ENCODE peak calls at places on chromosomes 13 and 19, in seven cellular contexts. One of them, this sample, is unnamed.
A peak's percentile ranks its signal among the peaks of the same experiment; 100 is the strongest.

GRCh38 chr13:98265669-98266551 is 88.8 kb upstream of the RNF113B start:
- DNase-seq in SK-N-SH: no peak
- DNase-seq in tibial nerve: peak; percentile 26
- DNase-seq in fibroblast of lung: peak; percentile 65
- DNase-seq in heart right ventricle: no peak
- DNase-seq in right lobe of liver: peak; percentile 94
- DNase-seq in pancreas: peak; percentile 70
- DNase-seq in this sample: no peak

GRCh38 chr19:16379521-16380313 is 55.1 kb downstream of the KLF2 start:
- DNase-seq in SK-N-SH: no peak
- DNase-seq in tibial nerve: no peak
- DNase-seq in fibroblast of lung: no peak
- DNase-seq in heart right ventricle: no peak
- DNase-seq in right lobe of liver: no peak
- DNase-seq in pancreas: no peak
- DNase-seq in this sample: no peak

GRCh38 chr13:44191504-44192171 is 182.0 kb upstream of the SERP2 start:
- DNase-seq in SK-N-SH: peak; percentile 58
- DNase-seq in tibial nerve: no peak
- DNase-seq in fibroblast of lung: peak; percentile 91
- DNase-seq in heart right ventricle: peak; percentile 71
- DNase-seq in right lobe of liver: peak; percentile 54
- DNase-seq in pancreas: no peak
- DNase-seq in this sample: no peak

GRCh38 chr13:73708393-73708985 is 425.7 kb downstream of the KLF12 start:
- DNase-seq in SK-N-SH: peak; percentile 54
- DNase-seq in tibial nerve: peak; percentile 17
- DNase-seq in fibroblast of lung: peak; percentile 80
- DNase-seq in heart right ventricle: peak; percentile 38
- DNase-seq in right lobe of liver: no peak
- DNase-seq in pancreas: no peak
- DNase-seq in this sample: peak; percentile 56

GRCh38 chr19:3969435-3970312 is 1.2 kb downstream of the DAPK3 start:
- DNase-seq in SK-N-SH: no peak
- DNase-seq in tibial nerve: no peak
- DNase-seq in fibroblast of lung: peak; percentile 68
- DNase-seq in heart right ventricle: peak; percentile 60
- DNase-seq in right lobe of liver: no peak
- DNase-seq in pancreas: peak; percentile 56
- DNase-seq in this sample: no peak

GRCh38 chr13:53136554-53136953 is 107.9 kb downstream of the OLFM4 start:
- DNase-seq in SK-N-SH: no peak
- DNase-seq in tibial nerve: no peak
- DNase-seq in fibroblast of lung: no peak
- DNase-seq in heart right ventricle: no peak
- DNase-seq in right lobe of liver: no peak
- DNase-seq in pancreas: no peak
- DNase-seq in this sample: no peak

GRCh38 chr13:71240906-71241305 is 626.1 kb downstream of the DACH1 start:
- DNase-seq in SK-N-SH: peak; percentile 35
- DNase-seq in tibial nerve: no peak
- DNase-seq in fibroblast of lung: peak; percentile 59
- DNase-seq in heart right ventricle: no peak
- DNase-seq in right lobe of liver: no peak
- DNase-seq in pancreas: no peak
- DNase-seq in this sample: no peak

GRCh38 chr13:36767276-36767675 is 51.7 kb upstream of the RFXAP start:
- DNase-seq in SK-N-SH: no peak
- DNase-seq in tibial nerve: no peak
- DNase-seq in fibroblast of lung: no peak
- DNase-seq in heart right ventricle: no peak
- DNase-seq in right lobe of liver: no peak
- DNase-seq in pancreas: no peak
- DNase-seq in this sample: no peak

GRCh38 chr19:44912854-44913253 is 1.6 kb upstream of the APOC1 start:
- DNase-seq in SK-N-SH: no peak
- DNase-seq in tibial nerve: no peak
- DNase-seq in fibroblast of lung: peak; percentile 55
- DNase-seq in heart right ventricle: no peak
- DNase-seq in right lobe of liver: peak; percentile 98
- DNase-seq in pancreas: no peak
- DNase-seq in this sample: no peak

GRCh38 chr19:43984687-43985000 is 656 bp downstream of the ZNF155 start:
- DNase-seq in SK-N-SH: peak; percentile 41
- DNase-seq in tibial nerve: no peak
- DNase-seq in fibroblast of lung: no peak
- DNase-seq in heart right ventricle: peak; percentile 24
- DNase-seq in right lobe of liver: no peak
- DNase-seq in pancreas: peak; percentile 18
- DNase-seq in this sample: no peak

GRCh38 chr19:35436477-35437141 is 11.4 kb upstream of the FFAR2 start:
- DNase-seq in SK-N-SH: no peak
- DNase-seq in tibial nerve: no peak
- DNase-seq in fibroblast of lung: peak; percentile 63
- DNase-seq in heart right ventricle: peak; percentile 26
- DNase-seq in right lobe of liver: no peak
- DNase-seq in pancreas: peak; percentile 46
- DNase-seq in this sample: no peak

GRCh38 chr13:56720841-56721240 is 419.9 kb upstream of the PRR20A start:
- DNase-seq in SK-N-SH: no peak
- DNase-seq in tibial nerve: no peak
- DNase-seq in fibroblast of lung: no peak
- DNase-seq in heart right ventricle: no peak
- DNase-seq in right lobe of liver: no peak
- DNase-seq in pancreas: no peak
- DNase-seq in this sample: no peak

GRCh38 chr13:45278096-45278645 is 62.8 kb downstream of the TPT1 start:
- DNase-seq in SK-N-SH: no peak
- DNase-seq in tibial nerve: no peak
- DNase-seq in fibroblast of lung: peak; percentile 16
- DNase-seq in heart right ventricle: no peak
- DNase-seq in right lobe of liver: no peak
- DNase-seq in pancreas: no peak
- DNase-seq in this sample: no peak

GRCh38 chr19:17282488-17283256 is 971 bp downstream of the ANKLE1 start:
- DNase-seq in SK-N-SH: peak; percentile 94
- DNase-seq in tibial nerve: peak; percentile 67
- DNase-seq in fibroblast of lung: peak; percentile 71
- DNase-seq in heart right ventricle: peak; percentile 78
- DNase-seq in right lobe of liver: peak; percentile 86
- DNase-seq in pancreas: peak; percentile 87
- DNase-seq in this sample: peak; percentile 74

GRCh38 chr19:49064768-49065611 is at the start of gene NTF4:
- DNase-seq in SK-N-SH: peak; percentile 88
- DNase-seq in tibial nerve: no peak
- DNase-seq in fibroblast of lung: no peak
- DNase-seq in heart right ventricle: no peak
- DNase-seq in right lobe of liver: no peak
- DNase-seq in pancreas: peak; percentile 51
- DNase-seq in this sample: no peak

GRCh38 chr13:19960673-19961015 is 2.1 kb downstream of the ZMYM2 start:
- DNase-seq in SK-N-SH: no peak
- DNase-seq in tibial nerve: no peak
- DNase-seq in fibroblast of lung: no peak
- DNase-seq in heart right ventricle: no peak
- DNase-seq in right lobe of liver: no peak
- DNase-seq in pancreas: no peak
- DNase-seq in this sample: no peak

GRCh38 chr19:10887616-10888367 is 16.4 kb downstream of the CARM1 start:
- DNase-seq in SK-N-SH: no peak
- DNase-seq in tibial nerve: no peak
- DNase-seq in fibroblast of lung: no peak
- DNase-seq in heart right ventricle: no peak
- DNase-seq in right lobe of liver: no peak
- DNase-seq in pancreas: no peak
- DNase-seq in this sample: no peak

GRCh38 chr19:53992211-53992610 is 774 bp downstream of the CACNG6 start:
- DNase-seq in SK-N-SH: no peak
- DNase-seq in tibial nerve: no peak
- DNase-seq in fibroblast of lung: no peak
- DNase-seq in heart right ventricle: no peak
- DNase-seq in right lobe of liver: no peak
- DNase-seq in pancreas: no peak
- DNase-seq in this sample: no peak

GRCh38 chr13:77737583-77738200 is 40.2 kb downstream of the SLAIN1 start:
- DNase-seq in SK-N-SH: no peak
- DNase-seq in tibial nerve: no peak
- DNase-seq in fibroblast of lung: no peak
- DNase-seq in heart right ventricle: no peak
- DNase-seq in right lobe of liver: no peak
- DNase-seq in pancreas: no peak
- DNase-seq in this sample: no peak

GRCh38 chr19:29497686-29498436 is 27.9 kb upstream of the VSTM2B start:
- DNase-seq in SK-N-SH: no peak
- DNase-seq in tibial nerve: no peak
- DNase-seq in fibroblast of lung: no peak
- DNase-seq in heart right ventricle: no peak
- DNase-seq in right lobe of liver: no peak
- DNase-seq in pancreas: no peak
- DNase-seq in this sample: no peak

GRCh38 chr13:42720116-42720857 is 61.1 kb upstream of the FAM216B start:
- DNase-seq in SK-N-SH: no peak
- DNase-seq in tibial nerve: no peak
- DNase-seq in fibroblast of lung: peak; percentile 100
- DNase-seq in heart right ventricle: no peak
- DNase-seq in right lobe of liver: no peak
- DNase-seq in pancreas: no peak
- DNase-seq in this sample: no peak

GRCh38 chr19:4633140-4633967 is 6.0 kb upstream of the TNFAIP8L1 start:
- DNase-seq in SK-N-SH: peak; percentile 73
- DNase-seq in tibial nerve: no peak
- DNase-seq in fibroblast of lung: peak; percentile 68
- DNase-seq in heart right ventricle: peak; percentile 53
- DNase-seq in right lobe of liver: peak; percentile 74
- DNase-seq in pancreas: peak; percentile 68
- DNase-seq in this sample: peak; percentile 34

GRCh38 chr13:25987987-25988386 is 63.8 kb downstream of the SHISA2 start:
- DNase-seq in SK-N-SH: no peak
- DNase-seq in tibial nerve: no peak
- DNase-seq in fibroblast of lung: no peak
- DNase-seq in heart right ventricle: no peak
- DNase-seq in right lobe of liver: no peak
- DNase-seq in pancreas: no peak
- DNase-seq in this sample: no peak

GRCh38 chr13:25982908-25983307 is 68.9 kb downstream of the SHISA2 start:
- DNase-seq in SK-N-SH: no peak
- DNase-seq in tibial nerve: no peak
- DNase-seq in fibroblast of lung: no peak
- DNase-seq in heart right ventricle: no peak
- DNase-seq in right lobe of liver: no peak
- DNase-seq in pancreas: no peak
- DNase-seq in this sample: no peak

GRCh38 chr13:25990801-25991200 is 61.0 kb downstream of the SHISA2 start:
- DNase-seq in SK-N-SH: no peak
- DNase-seq in tibial nerve: no peak
- DNase-seq in fibroblast of lung: no peak
- DNase-seq in heart right ventricle: no peak
- DNase-seq in right lobe of liver: no peak
- DNase-seq in pancreas: no peak
- DNase-seq in this sample: no peak

GRCh38 chr13:25992076-25992475 is 59.7 kb downstream of the SHISA2 start:
- DNase-seq in SK-N-SH: no peak
- DNase-seq in tibial nerve: no peak
- DNase-seq in fibroblast of lung: no peak
- DNase-seq in heart right ventricle: no peak
- DNase-seq in right lobe of liver: no peak
- DNase-seq in pancreas: no peak
- DNase-seq in this sample: no peak

GRCh38 chr13:25988655-25989054 is 63.2 kb downstream of the SHISA2 start:
- DNase-seq in SK-N-SH: no peak
- DNase-seq in tibial nerve: no peak
- DNase-seq in fibroblast of lung: no peak
- DNase-seq in heart right ventricle: no peak
- DNase-seq in right lobe of liver: no peak
- DNase-seq in pancreas: no peak
- DNase-seq in this sample: no peak
- H3K4me1 ChIP-seq in SK-N-SH: no peaks in the 10 kb centered on the region
- H3K4me1 ChIP-seq in tibial nerve: no peaks in the 10 kb centered on the region
- H3K4me1 ChIP-seq in fibroblast of lung: no peaks in the 10 kb centered on the region
- H3K4me1 ChIP-seq in heart right ventricle: no peaks in the 10 kb centered on the region
- H3K4me1 ChIP-seq in right lobe of liver: no peaks in the 10 kb centered on the region
- H3K4me1 ChIP-seq in pancreas: no peaks in the 10 kb centered on the region
- H3K4me1 ChIP-seq in this sample: no peaks in the 10 kb centered on the region

GRCh38 chr13:113112893-113113845 is 7.6 kb downstream of the F7 start:
- DNase-seq in SK-N-SH: no peak
- DNase-seq in tibial nerve: no peak
- DNase-seq in fibroblast of lung: no peak
- DNase-seq in heart right ventricle: no peak
- DNase-seq in right lobe of liver: peak; percentile 39
- DNase-seq in pancreas: no peak
- DNase-seq in this sample: no peak

GRCh38 chr13:113110048-113110851 is 4.7 kb downstream of the F7 start:
- DNase-seq in SK-N-SH: peak; percentile 75
- DNase-seq in tibial nerve: no peak
- DNase-seq in fibroblast of lung: no peak
- DNase-seq in heart right ventricle: no peak
- DNase-seq in right lobe of liver: peak; percentile 39
- DNase-seq in pancreas: no peak
- DNase-seq in this sample: no peak

GRCh38 chr13:113109151-113110047 is 3.8 kb downstream of the F7 start:
- DNase-seq in SK-N-SH: no peak
- DNase-seq in tibial nerve: no peak
- DNase-seq in fibroblast of lung: no peak
- DNase-seq in heart right ventricle: no peak
- DNase-seq in right lobe of liver: peak; percentile 43
- DNase-seq in pancreas: peak; percentile 20
- DNase-seq in this sample: no peak

GRCh38 chr13:113113846-113114271 is 8.3 kb downstream of the F7 start:
- DNase-seq in SK-N-SH: no peak
- DNase-seq in tibial nerve: no peak
- DNase-seq in fibroblast of lung: no peak
- DNase-seq in heart right ventricle: no peak
- DNase-seq in right lobe of liver: peak; percentile 40
- DNase-seq in pancreas: no peak
- DNase-seq in this sample: no peak

GRCh38 chr13:113110852-113111315 is 5.3 kb downstream of the F7 start:
- DNase-seq in SK-N-SH: peak; percentile 57
- DNase-seq in tibial nerve: no peak
- DNase-seq in fibroblast of lung: no peak
- DNase-seq in heart right ventricle: no peak
- DNase-seq in right lobe of liver: peak; percentile 37
- DNase-seq in pancreas: no peak
- DNase-seq in this sample: no peak
- H3K4me3 ChIP-seq in SK-N-SH: peak overlapping the region; percentile 30
- H3K4me3 ChIP-seq in tibial nerve: peak overlapping the region; percentile 46
- H3K4me3 ChIP-seq in fibroblast of lung: peak overlapping the region; percentile 17
- H3K4me3 ChIP-seq in heart right ventricle: peak overlapping the region; percentile 54
- H3K4me3 ChIP-seq in right lobe of liver: peak overlapping the region; percentile 39
- H3K4me3 ChIP-seq in pancreas: peak overlapping the region; percentile 14
- H3K4me3 ChIP-seq in this sample: no peak overlapping the region

GRCh38 chr13:40664100-40665060 is 2.1 kb downstream of the FOXO1 start:
- DNase-seq in SK-N-SH: peak; percentile 70
- DNase-seq in tibial nerve: peak; percentile 73
- DNase-seq in fibroblast of lung: peak; percentile 38
- DNase-seq in heart right ventricle: peak; percentile 83
- DNase-seq in right lobe of liver: peak; percentile 92
- DNase-seq in pancreas: peak; percentile 84
- DNase-seq in this sample: peak; percentile 88
- H3K27ac ChIP-seq in SK-N-SH: peak overlapping the region; percentile 50
- H3K27ac ChIP-seq in tibial nerve: peak overlapping the region; percentile 96
- H3K27ac ChIP-seq in fibroblast of lung: peak overlapping the region; percentile 53
- H3K27ac ChIP-seq in heart right ventricle: peak overlapping the region; percentile 99
- H3K27ac ChIP-seq in right lobe of liver: peak overlapping the region; percentile 99
- H3K27ac ChIP-seq in pancreas: peak overlapping the region; percentile 97
- H3K27ac ChIP-seq in this sample: peak overlapping the region; percentile 81

GRCh38 chr13:31901985-31902384 is 129.6 kb upstream of the FRY start:
- DNase-seq in SK-N-SH: no peak
- DNase-seq in tibial nerve: no peak
- DNase-seq in fibroblast of lung: no peak
- DNase-seq in heart right ventricle: no peak
- DNase-seq in right lobe of liver: no peak
- DNase-seq in pancreas: no peak
- DNase-seq in this sample: no peak
- H3K4me1 ChIP-seq in SK-N-SH: no peaks in the 10 kb centered on the region
- H3K4me1 ChIP-seq in tibial nerve: no peaks in the 10 kb centered on the region
- H3K4me1 ChIP-seq in fibroblast of lung: no peaks in the 10 kb centered on the region
- H3K4me1 ChIP-seq in heart right ventricle: peaks cover 37% of the 10 kb centered on the region
- H3K4me1 ChIP-seq in right lobe of liver: no peaks in the 10 kb centered on the region
- H3K4me1 ChIP-seq in pancreas: peaks cover 2% of the 10 kb centered on the region
- H3K4me1 ChIP-seq in this sample: no peaks in the 10 kb centered on the region